ENCODE peak calls at places on chromosomes 1 and 21, in four cellular contexts. X, O, C and H are unnamed samples.
A peak's percentile ranks its signal among the peaks of the same experiment; 100 is the strongest.

GRCh38 chr1:160807738-160808137 is 11.8 kb downstream of the LY9 start:
- DNase-seq in X (no peak), O (no peak), C (no peak), H (no peak)

GRCh38 chr1:230682882-230683610 is 30.9 kb downstream of the AGT start:
- DNase-seq in X (no peak), O (peak; percentile 81), C (no peak), H (no peak)

GRCh38 chr1:48216276-48216675 is 6.2 kb upstream of the SLC5A9 start:
- DNase-seq in X (peak; percentile 17), O (no peak), C (no peak), H (no peak)

GRCh38 chr1:160997323-160998038 is 23.5 kb downstream of the F11R start:
- DNase-seq in X (peak; percentile 49), O (peak; percentile 74), C (peak; percentile 51), H (peak; percentile 70)

GRCh38 chr1:222712253-222713090 is at the start of the genes AIDA and BROX:
- DNase-seq in X (peak; percentile 94), O (peak; percentile 94), C (peak; percentile 69), H (peak; percentile 90)

GRCh38 chr1:156319664-156320063 is 18.4 kb downstream of the CCT3 start:
- DNase-seq in X (no peak), O (peak; percentile 65), C (no peak), H (peak; percentile 42)

GRCh38 chr1:14476170-14476955 is 122.1 kb upstream of the KAZN start:
- DNase-seq in X (no peak), O (peak; percentile 55), C (no peak), H (no peak)

GRCh38 chr1:234309598-234310459 is 63.4 kb upstream of the COA6 start:
- DNase-seq in X (peak; percentile 84), O (peak; percentile 95), C (peak; percentile 38), H (peak; percentile 70)

GRCh38 chr1:172132836-172133235 is 287.6 kb upstream of the C1orf105 start:
- DNase-seq in X (no peak), O (no peak), C (no peak), H (no peak)

GRCh38 chr21:14403681-14404318 is 20.9 kb upstream of the HSPA13 start:
- DNase-seq in X (peak; percentile 21), O (peak; percentile 65), C (peak; percentile 13), H (peak; percentile 45)

GRCh38 chr1:229514578-229515275 is 6.6 kb upstream of the NUP133 start:
- DNase-seq in X (peak; percentile 76), O (peak; percentile 82), C (peak; percentile 45), H (peak; percentile 77)

GRCh38 chr1:62318756-62319544 is at the start of gene KANK4:
- DNase-seq in X (peak; percentile 69), O (no peak), C (no peak), H (no peak)

GRCh38 chr1:147758379-147759100 is 1.9 kb downstream of the GJA5 start:
- DNase-seq in X (no peak), O (no peak), C (no peak), H (no peak)

GRCh38 chr1:247268390-247269045 is 12.6 kb downstream of the VN1R5 start:
- DNase-seq in X (no peak), O (no peak), C (no peak), H (no peak)

GRCh38 chr1:197521118-197521739 is 253.2 kb downstream of the CRB1 start:
- DNase-seq in X (peak; percentile 45), O (peak; percentile 60), C (peak; percentile 16), H (peak; percentile 45)

GRCh38 chr1:229718177-229718576 is 92.1 kb downstream of the URB2 start:
- DNase-seq in X (no peak), O (no peak), C (no peak), H (no peak)

GRCh38 chr1:238484121-238484520 is 593.4 kb upstream of the ZP4 start:
- DNase-seq in X (no peak), O (peak; percentile 26), C (no peak), H (no peak)
- H3K4me1 ChIP-seq in X (no peaks in the 10 kb centered on the region), O (peaks cover 16% of the 10 kb centered on the region), C (no peaks in the 10 kb centered on the region), H (no peaks in the 10 kb centered on the region)

GRCh38 chr1:3422638-3423037 is 31.8 kb upstream of the ARHGEF16 start:
- DNase-seq in X (no peak), O (no peak), C (no peak), H (no peak)

GRCh38 chr1:3425486-3426215 is 28.8 kb upstream of the ARHGEF16 start:
- DNase-seq in X (no peak), O (no peak), C (no peak), H (no peak)

GRCh38 chr1:3420218-3420951 is 34.1 kb upstream of the ARHGEF16 start:
- DNase-seq in X (no peak), O (no peak), C (no peak), H (no peak)

GRCh38 chr1:3423896-3424610 is 30.4 kb upstream of the ARHGEF16 start:
- DNase-seq in X (no peak), O (no peak), C (no peak), H (no peak)

GRCh38 chr1:3423245-3423829 is 31.1 kb upstream of the ARHGEF16 start:
- DNase-seq in X (no peak), O (no peak), C (no peak), H (no peak)
- TF ChIP-seq EZH2phosphoT487 in X (no peak), O (no peak), C (no peak), H (no peak)

GRCh38 chr1:42420145-42420544 is 35.7 kb downstream of the ZMYND12 start:
- DNase-seq in X (no peak), O (no peak), C (no peak), H (no peak)

GRCh38 chr1:42419449-42419848 is 36.4 kb downstream of the ZMYND12 start:
- DNase-seq in X (no peak), O (no peak), C (no peak), H (no peak)

GRCh38 chr1:42418516-42418915 is 37.3 kb downstream of the ZMYND12 start:
- DNase-seq in X (peak; percentile 53), O (no peak), C (no peak), H (no peak)

GRCh38 chr1:42420911-42421585 is 34.8 kb downstream of the ZMYND12 start:
- DNase-seq in X (peak; percentile 22), O (peak; percentile 41), C (no peak), H (no peak)

GRCh38 chr1:42417191-42417590 is 36.6 kb downstream of the RIMKLA start:
- DNase-seq in X (no peak), O (no peak), C (no peak), H (no peak)
- H3K27ac ChIP-seq in X (no peak overlapping the region), O (no peak overlapping the region), C (no peak overlapping the region), H (no peak overlapping the region)

GRCh38 chr1:207856276-207857023 is 54.5 kb downstream of the CD34 start:
- DNase-seq in X (no peak), O (no peak), C (no peak), H (no peak)
- H3K4me1 ChIP-seq in X (peaks cover 5% of the 10 kb centered on the region), O (no peaks in the 10 kb centered on the region), C (no peaks in the 10 kb centered on the region), H (no peaks in the 10 kb centered on the region)